ENCODE peak calls at places on chromosomes 4 and X, in five cellular contexts. D is body of pancreas, C is endothelial cell, P is stomach, V is LNCaP clone FGC. E is an unnamed sample.

GRCh38 chr4:134027931-134028330 is 173.7 kb downstream of the PABPC4L start:
- DNase-seq in D (no peak), C (no peak), P (no peak), V (peak), E (peak)

GRCh38 chrX:48814722-48815121 is 11.6 kb upstream of the ERAS start:
- DNase-seq in D (no peak), C (no peak), P (no peak), V (no peak), E (no peak)

GRCh38 chrX:135436966-135437866 is 15.5 kb downstream of the SMIM10L2A start:
- DNase-seq in D (no peak), C (no peak), P (no peak), V (no peak), E (no peak)

GRCh38 chr4:1496116-1496642 is 89.9 kb upstream of the NKX1-1 start:
- DNase-seq in D (no peak), C (no peak), P (no peak), V (no peak), E (no peak)

GRCh38 chr4:1288786-1289185 is 905 bp upstream of the MAEA start:
- DNase-seq in D (no peak), C (no peak), P (no peak), V (no peak), E (no peak)

GRCh38 chr4:129344058-129344457 is 248.1 kb downstream of the C4orf33 start:
- DNase-seq in D (peak), C (peak), P (no peak), V (peak), E (peak)

GRCh38 chr4:61716437-61716836 is 516.3 kb downstream of the ADGRL3 start:
- DNase-seq in D (no peak), C (no peak), P (no peak), V (no peak), E (no peak)

GRCh38 chr4:124640037-124640730 is 72.3 kb downstream of the ANKRD50 start:
- DNase-seq in D (peak), C (no peak), P (peak), V (no peak), E (peak)

GRCh38 chr4:90238141-90238540 is 110.9 kb downstream of the CCSER1 start:
- DNase-seq in D (no peak), C (no peak), P (no peak), V (no peak), E (no peak)

GRCh38 chrX:100829730-100830129 is 9.5 kb downstream of the CSTF2 start:
- DNase-seq in D (no peak), C (no peak), P (no peak), V (no peak), E (no peak)

GRCh38 chrX:39821011-39821708 is 276.6 kb downstream of the BCOR start:
- DNase-seq in D (peak), C (peak), P (no peak), V (no peak), E (peak)

GRCh38 chr4:44961001-44961755 is 234.8 kb upstream of the GNPDA2 start:
- DNase-seq in D (no peak), C (no peak), P (no peak), V (no peak), E (no peak)

GRCh38 chr4:165873298-165874071 is 448 bp downstream of the TLL1 start:
- DNase-seq in D (peak), C (peak), P (peak), V (no peak), E (peak)

GRCh38 chrX:113275769-113276168 is 435.1 kb upstream of the AMOT start:
- DNase-seq in D (no peak), C (no peak), P (no peak), V (no peak), E (no peak)

GRCh38 chr4:21134994-21135393 is 434.7 kb downstream of the PACRGL start:
- DNase-seq in D (no peak), C (peak), P (no peak), V (peak), E (no peak)

GRCh38 chrX:23661671-23662070 is 5.6 kb upstream of the PRDX4 start:
- DNase-seq in D (no peak), C (no peak), P (no peak), V (no peak), E (no peak)

GRCh38 chr4:49000806-49001205 is 14.7 kb downstream of the CWH43 start:
- DNase-seq in D (no peak), C (no peak), P (no peak), V (no peak), E (no peak)

GRCh38 chr4:170610464-170610863 is 520.7 kb upstream of the AADAT start:
- DNase-seq in D (no peak), C (no peak), P (no peak), V (no peak), E (no peak)

GRCh38 chr4:55356991-55357461 is 11.0 kb downstream of the SRD5A3 start:
- DNase-seq in D (no peak), C (no peak), P (no peak), V (no peak), E (no peak)

GRCh38 chrX:56233682-56234081 is 1.5 kb downstream of the KLF8 start:
- DNase-seq in D (peak), C (peak), P (no peak), V (no peak), E (peak)

GRCh38 chr4:61520688-61521160 is 320.6 kb downstream of the ADGRL3 start:
- DNase-seq in D (no peak), C (no peak), P (peak), V (no peak), E (no peak)

GRCh38 chrX:10120828-10121227 is 35.9 kb upstream of the CLCN4 start:
- DNase-seq in D (no peak), C (no peak), P (no peak), V (no peak), E (no peak)

GRCh38 chrX:5869786-5870185 is 358.9 kb downstream of the NLGN4X start:
- DNase-seq in D (no peak), C (no peak), P (no peak), V (no peak), E (no peak)

GRCh38 chrX:5870238-5870637 is 358.4 kb downstream of the NLGN4X start:
- DNase-seq in D (peak), C (no peak), P (no peak), V (no peak), E (no peak)

GRCh38 chrX:5867778-5868177 is 360.9 kb downstream of the NLGN4X start:
- DNase-seq in D (no peak), C (no peak), P (no peak), V (no peak), E (no peak)
- TF ChIP-seq CTCF in D (no peak), C (no peak), P (no peak), V (no peak), E (no peak)

DNA sequence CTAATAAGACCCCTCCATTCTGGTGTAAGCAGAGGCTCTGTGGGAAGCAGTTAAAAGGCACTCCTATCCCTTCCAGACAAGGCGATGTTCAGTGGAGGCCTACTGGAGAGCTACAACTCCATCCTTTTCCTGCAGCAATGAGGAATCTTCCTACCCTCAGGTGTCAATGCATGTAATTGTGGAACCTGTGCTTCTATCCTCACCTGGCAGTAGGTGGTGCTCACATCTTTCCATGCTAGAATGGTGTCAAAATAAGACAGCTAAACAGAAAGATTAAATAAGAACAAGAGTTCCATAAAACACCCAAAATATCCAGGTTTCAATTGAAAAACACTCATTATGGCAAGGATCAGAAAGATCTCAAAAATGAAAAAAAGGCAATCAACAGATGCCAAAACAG is 224.6 kb downstream of the IL15 start:
- DNase-seq in D (no peak), C (no peak), P (no peak), V (no peak), E (no peak)
- TF ChIP-seq CTCF in D (no peak), C (no peak), P (no peak), V (peak), E (no peak)

DNA sequence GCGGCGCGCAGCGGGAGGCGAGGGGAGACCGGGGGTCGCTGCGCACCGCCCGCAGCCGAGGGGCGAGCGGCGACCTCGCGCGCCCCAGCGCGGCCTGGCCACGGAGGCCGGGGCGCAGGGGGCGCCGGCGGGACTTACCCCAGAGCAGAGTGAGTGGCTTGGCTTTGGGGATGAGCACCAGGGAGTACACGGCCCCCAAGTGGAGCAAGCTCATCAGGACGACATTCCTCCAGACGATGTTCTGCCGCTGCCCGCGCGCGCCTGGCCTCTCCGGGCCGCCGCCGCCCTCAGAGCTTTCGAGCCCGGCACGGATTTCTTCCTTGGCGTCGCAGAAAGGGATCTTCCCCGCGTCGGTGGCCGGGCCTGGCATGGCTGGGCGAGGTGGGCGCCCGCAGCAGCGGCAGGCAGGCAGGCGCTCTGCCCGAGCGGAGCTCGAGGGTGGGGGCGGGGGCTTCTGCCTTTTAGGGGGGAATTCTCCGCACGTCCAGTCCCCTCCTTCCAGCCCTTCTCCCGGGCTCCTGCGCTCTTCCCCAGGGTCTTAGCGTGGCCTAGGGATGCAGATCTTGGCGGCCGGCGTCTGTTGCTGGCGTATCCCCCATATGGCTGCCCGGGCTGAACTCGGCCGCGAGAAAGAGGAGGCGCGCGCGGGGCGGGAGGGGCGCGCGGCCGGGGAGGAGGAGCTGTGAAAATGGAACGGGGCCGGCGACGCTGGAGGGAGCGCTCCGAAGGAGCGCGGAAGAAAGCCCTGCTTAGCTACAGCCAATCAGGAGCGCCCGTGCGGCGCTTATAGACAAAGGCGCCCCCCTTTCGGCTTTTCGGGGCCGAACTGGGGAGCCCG is at the start of gene SCD5:
- DNase-seq in D (peak), C (peak), P (peak), V (no peak), E (peak)
- TF ChIP-seq CTCF in D (no peak), C (no peak), P (no peak), V (no peak), E (no peak)

GRCh38 chrX:71509289-71509688 is 23.6 kb upstream of the OGT start:
- DNase-seq in D (no peak), C (no peak), P (no peak), V (no peak), E (no peak)
- TF ChIP-seq CTCF in D (no peak), C (no peak), P (no peak), V (no peak), E (no peak)

GRCh38 chr4:118798658-118799057 is 37.3 kb downstream of the SEC24D start:
- DNase-seq in D (no peak), C (no peak), P (no peak), V (no peak), E (no peak)
- TF ChIP-seq CTCF in D (no peak), C (peak), P (no peak), V (no peak), E (no peak)

DNA sequence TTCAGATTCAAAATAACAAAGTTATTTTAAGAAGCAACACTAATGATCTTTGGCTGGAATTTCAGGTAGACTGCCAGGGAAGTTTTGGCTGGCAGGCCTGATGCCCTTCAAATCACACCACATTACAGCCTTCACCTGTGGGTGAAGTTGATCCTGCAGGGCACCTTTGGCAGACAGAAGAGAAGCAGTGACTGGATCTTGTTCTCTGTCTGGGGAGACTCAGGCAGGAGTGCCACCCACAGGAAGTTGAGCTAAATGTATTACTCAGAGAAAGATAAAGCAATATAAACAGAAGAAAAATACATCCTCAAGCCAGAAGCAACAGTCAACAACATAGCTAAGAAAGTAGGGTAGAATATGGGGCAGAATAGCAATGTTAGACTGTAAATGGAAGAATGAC is 12.8 kb upstream of the CFAP299 start:
- DNase-seq in D (no peak), C (no peak), P (no peak), V (no peak), E (peak)
- TF ChIP-seq CTCF in D (peak), C (no peak), P (no peak), V (peak), E (peak)